ENCODE peak calls at places on chromosome 10, in four cellular contexts. V is stomach, D is breast epithelium, W is adipocyte. G is an unnamed sample.

GRCh38 chr10:119693262-119693957 is 32.4 kb upstream of the INPP5F start:
- DNase-seq in D (no peak), W (no peak), V (no peak), G (no peak)

GRCh38 chr10:102813734-102814455 is 23.3 kb downstream of the CYP17A1 start:
- DNase-seq in V (peak; percentile 72), D (peak; percentile 37), W (no peak), G (no peak)

GRCh38 chr10:112959207-112959838 is 9.3 kb downstream of the TCF7L2 start:
- DNase-seq in D (no peak), W (peak; percentile 65), V (no peak), G (no peak)

GRCh38 chr10:121448768-121449456 is 149.3 kb downstream of the FGFR2 start:
- DNase-seq in W (no peak), V (no peak), D (no peak), G (no peak)

GRCh38 chr10:9253121-9253520 is 1198.6 kb downstream of the GATA3 start:
- DNase-seq in W (peak; percentile 32), D (no peak), V (no peak), G (no peak)

GRCh38 chr10:71835671-71836593 is 15.1 kb downstream of the PSAP start:
- DNase-seq in V (peak; percentile 81), W (peak; percentile 88), D (peak; percentile 61), G (peak; percentile 91)

GRCh38 chr10:43134126-43134905 is 3.9 kb upstream of the CSGALNACT2 start:
- DNase-seq in V (no peak), D (peak; percentile 10), W (no peak), G (no peak)

GRCh38 chr10:118873738-118874105 is 119.0 kb upstream of the CACUL1 start:
- DNase-seq in W (no peak), V (no peak), D (no peak), G (no peak)

GRCh38 chr10:16566202-16566805 is 44.6 kb upstream of the C1QL3 start:
- DNase-seq in V (no peak), D (no peak), W (no peak), G (no peak)

GRCh38 chr10:132532784-132533560 is 4.6 kb upstream of the INPP5A start:
- DNase-seq in D (no peak), V (no peak), W (peak; percentile 87), G (peak; percentile 60)

GRCh38 chr10:120897343-120897742 is 46.2 kb downstream of the WDR11 start:
- DNase-seq in D (no peak), W (peak; percentile 64), V (no peak), G (no peak)

GRCh38 chr10:77320852-77321496 is 316.6 kb downstream of the KCNMA1 start:
- DNase-seq in V (no peak), D (no peak), W (peak; percentile 93), G (peak; percentile 36)

GRCh38 chr10:18659784-18660561 is 742 bp downstream of the ARL5B start:
- DNase-seq in D (peak; percentile 49), W (peak; percentile 58), V (peak; percentile 53), G (no peak)

GRCh38 chr10:21495002-21495685 is 30.3 kb downstream of the SKIDA1 start:
- DNase-seq in V (no peak), D (no peak), W (no peak), G (no peak)

GRCh38 chr10:114103286-114103685 is 59.6 kb downstream of the ADRB1 start:
- DNase-seq in D (no peak), V (no peak), W (peak; percentile 85), G (no peak)

GRCh38 chr10:86690231-86690630 is 21.9 kb downstream of the LDB3 start:
- DNase-seq in W (no peak), V (no peak), D (no peak), G (no peak)

GRCh38 chr10:6163364-6164270 is 39.1 kb upstream of the PFKFB3 start:
- DNase-seq in D (peak; percentile 86), W (peak; percentile 80), V (peak; percentile 91), G (peak; percentile 91)

GRCh38 chr10:119331031-119331430 is 123.7 kb downstream of the GRK5 start:
- DNase-seq in D (no peak), W (no peak), V (no peak), G (no peak)

GRCh38 chr10:6494934-6495592 is 85.0 kb downstream of the PRKCQ start:
- DNase-seq in V (no peak), W (no peak), D (no peak), G (no peak)

GRCh38 chr10:79116801-79117723 is 48.3 kb downstream of the ZMIZ1 start:
- DNase-seq in V (peak; percentile 50), D (peak; percentile 39), W (no peak), G (peak; percentile 63)

GRCh38 chr10:18446205-18446604 is 205.2 kb downstream of the NSUN6 start:
- DNase-seq in W (no peak), D (no peak), V (no peak), G (no peak)

GRCh38 chr10:99328579-99329237 is 448 bp upstream of the CNNM1 start:
- DNase-seq in D (no peak), V (no peak), W (peak; percentile 13), G (no peak)

GRCh38 chr10:44619975-44620374 is 235.1 kb upstream of the CXCL12 start:
- DNase-seq in W (peak; percentile 28), V (no peak), D (no peak), G (no peak)

GRCh38 chr10:34046651-34047050 is 712.2 kb upstream of the NRP1 start:
- DNase-seq in V (no peak), W (no peak), D (no peak), G (no peak)

GRCh38 chr10:60820093-60820769 is 42.0 kb downstream of the CDK1 start:
- DNase-seq in D (no peak), W (peak; percentile 59), V (no peak), G (no peak)

GRCh38 chr10:14560274-14560673 is 214.4 kb downstream of the FAM107B start:
- DNase-seq in D (no peak), V (peak; percentile 60), W (peak; percentile 37), G (peak; percentile 51)

GRCh38 chr10:54962134-54962900 is 161.3 kb upstream of the PCDH15 start:
- DNase-seq in W (no peak), D (no peak), V (no peak), G (no peak)

GRCh38 chr10:46560381-46560780 is 3.9 kb upstream of the GPRIN2 start:
- DNase-seq in D (no peak), W (no peak), V (peak; percentile 24), G (no peak)

GRCh38 chr10:561721-562120 is 127.7 kb downstream of the DIP2C start:
- DNase-seq in V (no peak), D (no peak), W (no peak), G (no peak)

GRCh38 chr10:114520453-114520852 is 116.2 kb upstream of the AFAP1L2 start:
- DNase-seq in W (peak; percentile 48), V (no peak), D (no peak), G (peak; percentile 42)

GRCh38 chr10:122847782-122848604 is 2.3 kb upstream of the CUZD1 start:
- DNase-seq in V (no peak), D (no peak), W (no peak), G (peak; percentile 19)

GRCh38 chr10:86409183-86409582 is 42.6 kb upstream of the GRID1 start:
- DNase-seq in W (no peak), V (no peak), D (no peak), G (no peak)

GRCh38 chr10:20737107-20737506 is 160.0 kb downstream of the NEBL start:
- DNase-seq in D (no peak), W (no peak), V (no peak), G (no peak)

GRCh38 chr10:26743091-26743490 is 45.6 kb downstream of the PDSS1 start:
- DNase-seq in D (no peak), W (no peak), V (no peak), G (peak; percentile 22)

GRCh38 chr10:26738354-26738753 is 40.9 kb downstream of the PDSS1 start:
- DNase-seq in D (no peak), W (no peak), V (no peak), G (no peak)

GRCh38 chr10:26737730-26738129 is 40.2 kb downstream of the PDSS1 start:
- DNase-seq in V (no peak), D (no peak), W (no peak), G (no peak)

GRCh38 chr10:26739087-26739631 is 41.7 kb downstream of the PDSS1 start:
- DNase-seq in W (no peak), V (no peak), D (no peak), G (no peak)

GRCh38 chr10:26741368-26741767 is 43.9 kb downstream of the PDSS1 start:
- DNase-seq in D (no peak), V (no peak), W (no peak), G (no peak)
- H3K36me3 ChIP-seq in D (no peaks in the 10 kb centered on the region), V (peaks cover 9% of the 10 kb centered on the region), W (peaks cover 54% of the 10 kb centered on the region), G (peaks cover 80% of the 10 kb centered on the region)

GRCh38 chr10:27746364-27747095 is 911 bp upstream of the MKX start:
- DNase-seq in D (no peak), V (no peak), W (no peak), G (no peak)

GRCh38 chr10:27748586-27748985 is 3.0 kb upstream of the MKX start:
- DNase-seq in D (no peak), V (no peak), W (no peak), G (no peak)

GRCh38 chr10:27745380-27745718 is 270 bp downstream of the MKX start:
- DNase-seq in V (no peak), W (no peak), D (no peak), G (no peak)

GRCh38 chr10:27745719-27746363 is at the start of gene MKX:
- DNase-seq in W (peak; percentile 97), D (no peak), V (peak; percentile 44), G (peak; percentile 86)

DNA sequence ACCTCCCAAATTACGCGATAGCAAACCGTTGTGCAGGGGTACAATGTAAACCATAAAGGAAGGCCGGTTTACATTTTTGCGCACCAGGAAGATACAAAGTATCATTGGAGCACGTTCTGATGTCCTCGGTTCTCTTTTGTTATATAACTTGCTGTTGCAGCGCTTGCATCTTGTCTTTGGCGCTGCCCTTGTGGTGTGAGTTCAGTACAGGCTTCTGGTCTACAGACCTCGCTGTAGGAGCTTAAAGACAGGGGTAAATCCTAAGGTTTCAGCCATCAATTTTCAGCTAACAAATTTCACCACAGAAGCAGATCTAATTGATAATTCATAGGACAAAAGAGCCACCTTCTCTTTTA is 1.5 kb upstream of the MKX start:
- DNase-seq in D (no peak), V (no peak), W (no peak), G (no peak)
- H3K27me3 ChIP-seq in D (peaks cover 59% of the 10 kb centered on the region), V (no peaks in the 10 kb centered on the region), W (peaks cover 72% of the 10 kb centered on the region), G (no peaks in the 10 kb centered on the region)

GRCh38 chr10:80515511-80515910 is 22.2 kb upstream of the SH2D4B start:
- DNase-seq in W (no peak), D (no peak), V (no peak), G (no peak)
- H3K36me3 ChIP-seq in W (peaks cover 98% of the 10 kb centered on the region), D (peaks cover 10% of the 10 kb centered on the region), V (peaks cover 70% of the 10 kb centered on the region), G (peaks cover 2% of the 10 kb centered on the region)

DNA sequence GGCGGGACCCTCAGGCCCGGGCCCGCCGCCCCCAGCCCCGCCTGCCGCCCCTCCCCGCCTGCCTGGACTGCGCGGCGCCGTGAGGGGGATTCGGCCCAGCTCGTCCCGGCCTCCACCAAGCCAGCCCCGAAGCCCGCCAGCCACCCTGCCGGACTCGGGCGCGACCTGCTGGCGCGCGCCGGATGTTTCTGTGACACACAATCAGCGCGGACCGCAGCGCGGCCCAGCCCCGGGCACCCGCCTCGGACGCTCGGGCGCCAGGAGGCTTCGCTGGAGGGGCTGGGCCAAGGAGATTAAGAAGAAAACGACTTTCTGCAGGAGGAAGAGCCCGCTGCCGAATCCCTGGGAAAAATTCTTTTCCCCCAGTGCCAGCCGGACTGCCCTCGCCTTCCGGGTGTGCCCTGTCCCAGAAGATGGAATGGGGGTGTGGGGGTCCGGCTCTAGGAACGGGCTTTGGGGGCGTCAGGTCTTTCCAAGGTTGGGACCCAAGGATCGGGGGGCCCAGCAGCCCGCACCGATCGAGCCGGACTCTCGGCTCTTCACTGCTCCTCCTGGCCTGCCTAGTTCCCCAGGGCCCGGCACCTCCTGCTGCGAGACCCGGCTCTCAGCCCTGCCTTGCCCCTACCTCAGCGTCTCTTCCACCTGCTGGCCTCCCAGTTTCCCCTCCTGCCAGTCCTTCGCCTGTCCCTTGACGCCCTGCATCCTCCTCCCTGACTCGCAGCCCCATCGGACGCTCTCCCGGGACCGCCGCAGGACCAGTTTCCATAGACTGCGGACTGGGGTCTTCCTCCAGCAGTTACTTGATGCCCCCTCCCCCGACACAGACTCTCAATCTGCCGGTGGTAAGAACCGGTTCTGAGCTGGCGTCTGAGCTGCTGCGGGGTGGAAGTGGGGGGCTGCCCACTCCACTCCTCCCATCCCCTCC is 82.7 kb downstream of the PAX2 start:
- DNase-seq in D (peak; percentile 21), W (peak; percentile 40), V (peak; percentile 55), G (peak; percentile 50)
- H3K27me3 ChIP-seq in D (peaks cover 86% of the 10 kb centered on the region), W (peaks cover 63% of the 10 kb centered on the region), V (peaks cover 54% of the 10 kb centered on the region), G (peaks cover 63% of the 10 kb centered on the region)